ENCODE peak calls at places on chromosome X, in nine cellular contexts. D is cardiac fibroblast; R is T-helper 1 cell; O is mammary epithelial cell; A is ecto neural progenitor cell; H is activated T-helper 9 cell treated with anti-CD3 and anti-CD28 coated beads, Interleukin-2, amount 50 U/mL, for 16 hours; F is NCI-H146; K is fibroblast of the conjunctiva; S is HCT116. E is an unnamed sample.

GRCh38 chrX:22533898-22534297 is 261.2 kb downstream of the CBLL2 start:
- DNase-seq in O (no peak), H (no peak), F (no peak), A (no peak), D (no peak), K (no peak), R (no peak), S (peak; percentile 12), E (peak; percentile 1)

GRCh38 chrX:39734174-39734776 is 363.5 kb downstream of the BCOR start:
- DNase-seq in R (no peak), D (no peak), O (no peak), S (no peak), H (no peak), F (no peak), K (no peak), A (no peak), E (no peak)

GRCh38 chrX:153981231-153981630 is 8.7 kb downstream of the TMEM187 start:
- DNase-seq in R (no peak), S (no peak), H (no peak), D (no peak), F (no peak), K (no peak), O (no peak), A (no peak), E (no peak)

GRCh38 chrX:24333371-24333770 is 19.5 kb upstream of the SUPT20HL2 start:
- DNase-seq in K (no peak), A (no peak), H (no peak), S (no peak), R (no peak), F (no peak), O (no peak), D (no peak), E (no peak)

GRCh38 chrX:70262952-70263567 is 3.1 kb upstream of the P2RY4 start:
- DNase-seq in S (no peak), H (peak; percentile 4), F (peak; percentile 73), O (peak; percentile 54), K (peak; percentile 6), D (peak; percentile 43), A (peak; percentile 64), R (no peak), E (peak; percentile 21)

GRCh38 chrX:109822861-109823260 is 89.8 kb upstream of the ACSL4 start:
- DNase-seq in F (no peak), H (no peak), R (no peak), O (no peak), D (no peak), S (no peak), K (no peak), A (no peak), E (no peak)

GRCh38 chrX:39336709-39337294 is 535.5 kb downstream of the MID1IP1 start:
- DNase-seq in F (peak; percentile 33), D (no peak), O (no peak), H (no peak), S (no peak), R (no peak), K (no peak), A (no peak), E (no peak)

GRCh38 chrX:47513697-47514085 is 30.7 kb upstream of the ZNF41 start:
- DNase-seq in F (no peak), K (no peak), H (no peak), O (no peak), S (no peak), R (no peak), A (no peak), D (peak; percentile 19), E (peak; percentile 78)

GRCh38 chrX:4240541-4241194 is 527.2 kb upstream of the PRKX start:
- DNase-seq in S (no peak), A (no peak), K (no peak), R (no peak), O (no peak), D (no peak), F (no peak), H (no peak), E (no peak)

GRCh38 chrX:148069759-148070503 is 88.8 kb downstream of the FMR1NB start:
- DNase-seq in H (no peak), O (no peak), R (no peak), D (no peak), F (no peak), A (no peak), K (no peak), S (no peak), E (no peak)

GRCh38 chrX:17805120-17805519 is 56.0 kb downstream of the RAI2 start:
- DNase-seq in S (no peak), R (no peak), F (no peak), K (no peak), A (no peak), H (no peak), D (no peak), O (no peak), E (no peak)

GRCh38 chrX:42020225-42020624 is 96.9 kb upstream of the CASK start:
- DNase-seq in F (no peak), R (no peak), H (no peak), D (no peak), K (no peak), A (no peak), O (no peak), S (no peak), E (no peak)

GRCh38 chrX:123720486-123720885 is 12.4 kb downstream of the THOC2 start:
- DNase-seq in H (no peak), S (no peak), D (no peak), O (no peak), K (no peak), R (no peak), A (no peak), F (no peak), E (no peak)

GRCh38 chrX:150513564-150513963 is 54.9 kb upstream of the MTM1 start:
- DNase-seq in D (no peak), O (no peak), R (no peak), K (no peak), F (no peak), A (no peak), H (no peak), S (no peak), E (no peak)

GRCh38 chrX:78619829-78620228 is 39.3 kb downstream of the RTL3 start:
- DNase-seq in K (no peak), F (no peak), S (no peak), O (no peak), H (no peak), A (no peak), R (no peak), D (peak; percentile 53), E (no peak)

GRCh38 chrX:146755214-146755613 is 54.4 kb upstream of the CXorf51B start:
- DNase-seq in S (no peak), H (no peak), R (no peak), A (no peak), K (no peak), F (no peak), O (no peak), D (no peak), E (no peak)

GRCh38 chrX:9646471-9647038 is 119.1 kb downstream of the GPR143 start:
- DNase-seq in A (no peak), F (no peak), D (peak; percentile 49), R (no peak), K (no peak), O (no peak), H (no peak), S (no peak), E (peak; percentile 47)

GRCh38 chrX:87517571-87518141 is at the start of gene KLHL4:
- DNase-seq in O (peak; percentile 82), S (no peak), F (peak; percentile 32), H (no peak), D (peak; percentile 93), K (peak; percentile 55), A (peak; percentile 70), R (no peak), E (peak; percentile 96)

GRCh38 chrX:19609541-19609940 is 94.2 kb upstream of the MAP3K15 start:
- DNase-seq in R (no peak), K (no peak), O (no peak), S (no peak), D (no peak), A (no peak), F (no peak), H (no peak), E (no peak)

GRCh38 chrX:140928739-140929138 is 73.7 kb upstream of the SPANXB1 start:
- DNase-seq in S (no peak), A (no peak), F (no peak), D (no peak), R (no peak), O (no peak), K (no peak), H (no peak), E (no peak)

GRCh38 chrX:112247714-112248113 is 165.1 kb upstream of the TRPC5 start:
- DNase-seq in O (no peak), A (no peak), F (no peak), K (no peak), H (no peak), R (no peak), D (no peak), S (no peak), E (no peak)

GRCh38 chrX:153867139-153867538 is 18.8 kb downstream of the L1CAM start:
- DNase-seq in R (no peak), H (no peak), D (no peak), K (no peak), S (no peak), O (no peak), F (no peak), A (no peak), E (no peak)

GRCh38 chrX:121307441-121307840 is 260.0 kb downstream of the GLUD2 start:
- DNase-seq in O (no peak), R (no peak), H (no peak), D (peak; percentile 3), A (no peak), F (no peak), S (no peak), K (no peak), E (no peak)

GRCh38 chrX:124518888-124519287 is 172.5 kb downstream of the SH2D1A start:
- DNase-seq in S (no peak), K (no peak), A (no peak), F (no peak), R (no peak), H (no peak), D (no peak), O (peak; percentile 41), E (peak; percentile 74)

GRCh38 chrX:109889289-109890006 is 113.5 kb upstream of the TMEM164 start:
- DNase-seq in S (no peak), K (no peak), O (no peak), A (no peak), D (peak; percentile 49), H (no peak), R (no peak), F (no peak), E (no peak)

GRCh38 chrX:54294306-54294705 is 63.5 kb downstream of the WNK3 start:
- DNase-seq in K (no peak), D (no peak), H (no peak), A (no peak), R (no peak), O (no peak), S (no peak), F (no peak), E (no peak)

GRCh38 chrX:20265726-20266681 is 705 bp downstream of the RPS6KA3 start:
- DNase-seq in R (peak; percentile 17), A (peak; percentile 53), O (peak; percentile 16), S (no peak), H (no peak), D (no peak), F (peak; percentile 25), K (no peak), E (no peak)

GRCh38 chrX:40172169-40172979 is 74.6 kb upstream of the BCOR start:
- DNase-seq in H (no peak), A (peak; percentile 67), R (no peak), F (peak; percentile 32), O (peak; percentile 32), S (no peak), K (no peak), D (peak; percentile 63), E (peak; percentile 55)

GRCh38 chrX:19678941-19679340 is 163.6 kb upstream of the MAP3K15 start:
- DNase-seq in H (no peak), S (no peak), D (no peak), R (no peak), F (no peak), A (no peak), O (peak; percentile 72), K (no peak), E (no peak)

E was measured in amniotic epithelial cell.